ENCODE peak calls at places on chromosomes 4 and X, in eight cellular contexts. P is pancreas, H is cardiac muscle cell, E is iPS DF 6.9, X is aorta, G is mammary epithelial cell, B is H7, A is IMR-90. K is an unnamed sample. For H3K36me3, the result is how much of the 10 kb centered on the place peaks cover.

GRCh38 chr4:40223343-40223742 is 26.5 kb downstream of the RHOH start:
- DNase-seq in A (no peak), P (no peak), E (no peak), G (no peak), H (no peak), X (no peak), B (no peak), K (no peak)

GRCh38 chr4:53688186-53688790 is 97.0 kb upstream of the LNX1 start:
- DNase-seq in E (no peak), H (peak), P (peak), G (peak), B (no peak), A (peak), X (no peak), K (no peak)

GRCh38 chr4:133162941-133163340 is 13.8 kb downstream of the PCDH10 start:
- DNase-seq in P (no peak), B (no peak), X (no peak), G (no peak), H (no peak), A (no peak), E (no peak), K (no peak)

GRCh38 chrX:40104649-40105015 is 6.9 kb upstream of the BCOR start:
- DNase-seq in H (peak), P (peak), X (peak), E (no peak), B (peak), G (peak), A (peak), K (no peak)

GRCh38 chr4:17578482-17578891 is 1.5 kb downstream of the LAP3 start:
- DNase-seq in P (no peak), X (no peak), B (no peak), H (no peak), E (no peak), A (peak), G (no peak), K (no peak)

GRCh38 chr4:122874194-122874593 is 47.6 kb downstream of the FGF2 start:
- DNase-seq in A (peak), B (no peak), X (no peak), H (peak), E (no peak), P (no peak), G (peak), K (no peak)

GRCh38 chr4:138891610-138892009 is 124.0 kb upstream of the NOCT start:
- DNase-seq in H (no peak), B (no peak), X (no peak), P (no peak), G (no peak), A (no peak), E (no peak), K (no peak)

GRCh38 chr4:110902500-110902899 is 279.6 kb upstream of the PITX2 start:
- DNase-seq in P (no peak), X (no peak), E (no peak), H (no peak), B (no peak), G (peak), A (peak), K (no peak)

GRCh38 chr4:5888222-5888701 is 4.6 kb downstream of the CRMP1 start:
- DNase-seq in B (peak), H (no peak), E (no peak), A (no peak), G (no peak), P (no peak), X (no peak), K (no peak)

GRCh38 chr4:159175165-159175988 is 72.5 kb downstream of the RAPGEF2 start:
- DNase-seq in B (peak), X (no peak), P (peak), E (peak), A (peak), H (peak), G (peak), K (peak)

GRCh38 chr4:168710353-168710946 is 213.6 kb downstream of the PALLD start:
- DNase-seq in X (no peak), A (peak), G (peak), H (peak), B (peak), P (peak), E (peak), K (peak)

GRCh38 chrX:22800806-22801205 is 199.0 kb upstream of the DDX53 start:
- DNase-seq in E (no peak), A (no peak), G (no peak), X (no peak), H (no peak), B (peak), P (no peak), K (no peak)

GRCh38 chr4:176902710-176903323 is 110.1 kb upstream of the VEGFC start:
- DNase-seq in A (peak), H (peak), X (no peak), P (no peak), E (no peak), G (peak), B (no peak), K (no peak)

GRCh38 chrX:109890910-109891502 is 111.9 kb upstream of the TMEM164 start:
- DNase-seq in E (peak), X (no peak), G (peak), H (peak), A (peak), B (peak), P (peak), K (peak)

GRCh38 chrX:101507372-101507771 is 22.1 kb downstream of the ARMCX4 start:
- DNase-seq in X (no peak), G (peak), H (no peak), A (no peak), B (no peak), E (no peak), P (no peak), K (no peak)

DNA sequence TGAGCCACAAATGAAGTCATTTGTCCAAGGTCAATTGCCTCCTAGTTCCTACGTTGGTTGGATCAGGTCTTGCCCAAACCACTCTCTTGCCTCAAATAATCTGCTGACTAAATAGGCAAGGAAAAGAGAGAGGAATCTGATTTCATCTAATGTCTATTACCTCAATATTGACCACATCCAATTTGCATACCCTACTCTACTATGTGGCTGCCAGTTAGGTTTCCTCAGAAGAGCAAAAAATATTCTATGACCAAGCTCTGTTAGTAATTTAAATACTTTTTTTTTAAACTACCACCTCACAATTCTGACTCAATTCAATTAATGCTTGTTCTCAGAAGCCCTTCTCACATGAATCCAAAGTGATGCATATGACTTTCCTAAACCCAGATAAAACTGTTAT is 98.7 kb downstream of the HUWE1 start:
- DNase-seq in E (no peak), P (no peak), G (no peak), X (no peak), A (no peak), B (no peak), H (no peak), K (no peak)
- H3K36me3 ChIP-seq in E (under half), P (under half), G (under half), X (under half), A (under half), B (half or more), H (half or more), K (half or more)

GRCh38 chrX:153635788-153636668 is 11.0 kb upstream of the DUSP9 start:
- DNase-seq in P (no peak), H (no peak), A (no peak), E (peak), G (no peak), X (peak), B (peak), K (no peak)
- H3K4me3 ChIP-seq in P (no peak), H (no peak), A (no peak), E (no peak), G (no peak), X (no peak), B (no peak), K (no peak)

DNA sequence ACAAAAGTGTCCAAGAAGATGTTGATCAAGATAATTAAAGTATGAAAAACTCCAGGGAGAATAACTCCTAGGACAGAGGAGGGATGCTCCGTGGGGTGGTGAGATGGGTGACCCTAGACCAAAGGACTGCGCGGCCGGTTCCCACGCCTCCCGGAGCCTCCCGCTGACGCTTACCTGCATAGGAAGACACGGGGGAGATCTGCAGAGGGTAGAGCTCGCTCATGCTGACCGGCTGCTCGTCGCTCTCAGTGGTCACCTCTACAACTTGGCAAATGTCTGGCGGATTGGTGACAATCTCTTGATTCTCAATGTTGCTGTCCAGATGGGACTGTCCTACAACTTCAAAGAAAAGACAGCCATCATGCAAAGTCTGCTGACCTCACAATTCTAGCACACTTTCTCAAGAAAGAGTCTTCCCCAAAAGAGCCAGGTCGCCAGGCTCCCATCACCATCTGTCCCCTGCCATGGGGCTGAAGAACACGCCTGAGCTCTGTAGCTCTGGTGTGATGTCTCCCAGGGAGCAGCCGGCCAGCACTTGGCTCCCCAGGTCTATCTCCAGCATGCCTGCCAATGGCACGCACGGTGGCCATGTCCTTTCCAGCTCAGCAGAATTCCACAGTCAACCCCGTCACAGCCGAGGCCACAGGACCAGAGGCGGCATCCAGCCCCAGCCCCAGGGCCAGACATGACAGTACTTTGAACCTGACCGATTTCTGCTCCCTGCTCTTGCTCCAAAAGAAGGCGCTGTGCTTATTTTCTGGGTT is 75.4 kb downstream of the IRF2 start:
- DNase-seq in P (no peak), A (no peak), B (no peak), X (no peak), H (no peak), G (no peak), E (no peak), K (no peak)
- H3K36me3 ChIP-seq in P (under half), A (under half), B (under half), X (under half), H (under half), G (under half), E (under half), K (under half)

GRCh38 chr4:119139822-119140252 is 4.2 kb downstream of the MYOZ2 start:
- DNase-seq in P (no peak), H (no peak), A (no peak), X (no peak), B (no peak), G (no peak), E (no peak), K (no peak)

GRCh38 chr4:119139316-119139715 is 3.7 kb downstream of the MYOZ2 start:
- DNase-seq in B (no peak), E (no peak), H (peak), A (no peak), G (peak), P (no peak), X (no peak), K (no peak)

GRCh38 chr4:119138046-119138445 is 2.4 kb downstream of the MYOZ2 start:
- DNase-seq in B (peak), G (no peak), P (no peak), A (peak), X (no peak), E (no peak), H (peak), K (no peak)

GRCh38 chr4:119135721-119136121 is at the start of gene MYOZ2:
- DNase-seq in B (no peak), X (no peak), H (no peak), G (peak), E (no peak), A (peak), P (no peak), K (no peak)

GRCh38 chr4:119136541-119136940 is 909 bp downstream of the MYOZ2 start:
- DNase-seq in A (peak), P (no peak), E (no peak), G (no peak), X (no peak), H (peak), B (no peak), K (no peak)
- H3K4me3 ChIP-seq in A (no peak), P (no peak), E (no peak), G (no peak), X (peak), H (peak), B (no peak), K (no peak)

DNA sequence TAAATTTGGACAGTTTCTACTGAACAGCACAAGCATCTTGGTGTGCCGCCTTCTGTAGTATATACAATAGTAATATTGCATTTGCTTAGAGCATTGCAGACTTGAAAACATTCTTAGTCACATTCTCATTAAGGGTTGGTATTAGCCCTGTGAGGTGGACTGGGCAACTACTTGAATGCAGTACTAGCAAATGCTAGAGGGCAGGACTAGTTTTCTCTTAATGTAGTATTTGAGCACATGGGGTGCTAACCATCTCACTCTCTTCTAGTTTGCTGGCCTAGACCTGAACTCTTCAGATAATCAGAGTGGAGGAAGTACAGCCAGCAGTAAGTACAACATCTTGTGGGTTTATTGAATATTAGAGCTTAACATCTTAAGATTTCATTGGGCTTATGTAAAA is 3.2 kb downstream of the DDX3X start:
- DNase-seq in A (peak), G (peak), B (no peak), E (no peak), P (no peak), X (no peak), H (no peak), K (no peak)
- H3K36me3 ChIP-seq in A (under half), G (under half), B (under half), E (under half), P (under half), X (under half), H (under half), K (half or more)

DNA sequence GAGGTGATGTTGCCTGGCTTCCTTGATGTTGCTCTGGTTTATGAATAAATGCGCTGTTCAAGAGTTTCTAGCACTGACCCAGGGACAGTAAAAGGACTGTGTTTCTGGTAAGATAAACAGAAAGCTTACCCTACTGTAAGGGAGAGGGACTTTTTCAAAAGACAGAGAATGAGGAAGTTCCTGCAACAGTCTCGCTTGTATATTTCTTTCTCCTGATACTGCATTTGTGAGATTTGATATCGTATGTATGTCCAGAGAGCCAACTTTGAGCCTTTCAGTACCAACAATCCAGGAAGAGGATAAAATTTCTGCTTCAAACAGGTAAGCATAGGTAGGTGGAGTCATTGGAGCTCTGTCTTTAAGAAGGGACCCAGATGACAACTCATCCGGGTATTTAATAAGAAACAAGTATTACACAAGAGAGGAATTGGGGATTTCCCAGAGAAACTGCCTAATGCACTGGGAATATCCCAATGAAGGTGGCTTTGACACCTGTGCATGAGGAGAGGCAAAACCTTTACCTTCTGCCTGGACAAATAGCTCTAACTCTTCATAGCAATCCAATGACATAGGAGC is 771 bp downstream of the DAPP1 start:
- DNase-seq in A (no peak), E (no peak), H (no peak), X (no peak), B (no peak), P (no peak), G (peak), K (no peak)
- H3K4me3 ChIP-seq in A (no peak), E (no peak), H (no peak), X (no peak), B (no peak), P (no peak), G (peak), K (no peak)

GRCh38 chr4:8399298-8399697 is 41.2 kb downstream of the ACOX3 start:
- DNase-seq in E (no peak), B (no peak), X (no peak), H (no peak), P (no peak), G (no peak), A (no peak), K (no peak)
- H3K36me3 ChIP-seq in E (under half), B (under half), X (under half), H (under half), P (under half), G (under half), A (under half), K (under half)